ENCODE peak calls at places on chromosome 6, in four cellular contexts. J is activated naive CD8-positive, alpha-beta T cell treated with anti-CD3 and anti-CD28 coated beads for 36 hours; W is thyroid gland; F is heart right ventricle. C is an unnamed sample.

GRCh38 chr6:106431972-106432371 is 71.5 kb downstream of the CRYBG1 start:
- DNase-seq in F (no peak), W (no peak), J (no peak), C (no peak)

GRCh38 chr6:34531580-34532201 is 24.4 kb downstream of the SPDEF start:
- DNase-seq in W (peak; percentile 14), F (peak; percentile 70), J (peak; percentile 20), C (no peak)

GRCh38 chr6:56692586-56693245 is 50.0 kb upstream of the DST start:
- DNase-seq in J (no peak), W (no peak), F (no peak), C (no peak)

GRCh38 chr6:4059115-4059777 is 19.7 kb downstream of the FAM217A start:
- DNase-seq in F (no peak), J (peak; percentile 60), W (no peak), C (no peak)

GRCh38 chr6:97626586-97627441 is 343.8 kb upstream of the MMS22L start:
- DNase-seq in W (peak; percentile 28), F (no peak), J (no peak), C (no peak)

GRCh38 chr6:52045033-52045432 is 42.4 kb downstream of the PKHD1 start:
- DNase-seq in J (no peak), W (no peak), F (no peak), C (no peak)

GRCh38 chr6:119308048-119308570 is 41.5 kb downstream of the MAN1A1 start:
- DNase-seq in F (no peak), J (no peak), W (no peak), C (peak; percentile 61)

GRCh38 chr6:137241481-137242011 is 22.4 kb upstream of the IFNGR1 start:
- DNase-seq in J (no peak), W (no peak), F (no peak), C (no peak)

GRCh38 chr6:108862479-108863191 is 14.4 kb downstream of the ARMC2 start:
- DNase-seq in J (no peak), F (no peak), W (no peak), C (peak; percentile 71)

GRCh38 chr6:135323979-135324378 is 142.9 kb downstream of the MYB start:
- DNase-seq in J (no peak), F (no peak), W (no peak), C (no peak)

GRCh38 chr6:16494781-16495180 is 256.4 kb downstream of the GMPR start:
- DNase-seq in J (no peak), W (peak; percentile 51), F (no peak), C (no peak)

GRCh38 chr6:155001482-155001881 is 6.4 kb downstream of the TIAM2 start:
- DNase-seq in F (no peak), J (no peak), W (no peak), C (no peak)

GRCh38 chr6:120903836-120904235 is 430.4 kb downstream of the TBC1D32 start:
- DNase-seq in F (no peak), W (no peak), J (no peak), C (no peak)

GRCh38 chr6:78570044-78570443 is 297.3 kb upstream of the IRAK1BP1 start:
- DNase-seq in J (no peak), F (no peak), W (no peak), C (no peak)

GRCh38 chr6:46808806-46809205 is 15.6 kb downstream of the MEP1A start:
- DNase-seq in W (no peak), J (no peak), F (no peak), C (no peak)

GRCh38 chr6:155771822-155772221 is 316.2 kb upstream of the NOX3 start:
- DNase-seq in F (no peak), W (no peak), J (no peak), C (no peak)

GRCh38 chr6:150490586-150490985 is 109.1 kb upstream of the PLEKHG1 start:
- DNase-seq in J (no peak), W (no peak), F (no peak), C (no peak)

GRCh38 chr6:168374541-168375071 is 55.0 kb upstream of the DACT2 start:
- DNase-seq in W (no peak), J (no peak), F (no peak), C (no peak)

GRCh38 chr6:95169790-95170189 is 407.5 kb upstream of the MANEA start:
- DNase-seq in F (no peak), W (no peak), J (no peak), C (no peak)